ENCODE peak calls at places on chromosomes 1 and 21, in ten cellular contexts. Y is Caki2; O is activated T-cell treated with anti-CD3 and anti-CD28 coated beads, Interleukin-2, amount 50 U/mL, for 72 hours; Q is stimulated activated CD4-positive, alpha-beta T cell treated with anti-CD3 and anti-CD28 coated beads, Interleukin-1b, Interleukin-23, amount 100 ng/mL, for 4 hours; F is HCEC 1CT; X is GDM1; I is activated CD8-positive, alpha-beta memory T cell treated with anti-CD3 and anti-CD28 coated beads for 1 hour; C is RPMI8226; W is GM03348; P is substantia nigra. R is an unnamed sample.

GRCh38 chr1:210081494-210081893 is 143.5 kb downstream of the SYT14 start:
- DNase-seq in Y (no peak), O (no peak), Q (no peak), F (no peak), X (no peak), I (no peak), C (no peak), W (no peak), P (no peak), R (no peak)

GRCh38 chr1:151164732-151165280 is 896 bp downstream of the LYSMD1 start:
- DNase-seq in Y (no peak), O (no peak), Q (no peak), F (no peak), X (no peak), I (no peak), C (no peak), W (no peak), P (no peak), R (peak; percentile 16)

GRCh38 chr21:15496896-15497295 is 232.9 kb upstream of the USP25 start:
- DNase-seq in Y (no peak), O (no peak), Q (no peak), F (no peak), X (no peak), I (no peak), C (no peak), W (no peak), P (no peak), R (no peak)

GRCh38 chr1:192682335-192682734 is 46.4 kb downstream of the RGS13 start:
- DNase-seq in Y (no peak), O (no peak), Q (no peak), F (no peak), X (no peak), I (no peak), C (no peak), W (no peak), P (no peak), R (no peak)

GRCh38 chr1:184910005-184910404 is 64.3 kb downstream of the NIBAN1 start:
- DNase-seq in Y (no peak), O (no peak), Q (no peak), F (no peak), X (no peak), I (no peak), C (no peak), W (no peak), P (no peak), R (no peak)

GRCh38 chr1:43573066-43573799 is 42.5 kb downstream of the PTPRF start:
- DNase-seq in Y (no peak), O (no peak), Q (no peak), F (no peak), X (no peak), I (no peak), C (no peak), W (no peak), P (no peak), R (no peak)

GRCh38 chr1:244439391-244440032 is 12.2 kb downstream of the ADSS2 start:
- DNase-seq in Y (no peak), O (no peak), Q (no peak), F (no peak), X (no peak), I (no peak), C (no peak), W (no peak), P (no peak), R (no peak)

GRCh38 chr1:89821322-89822108 is 683 bp downstream of the LRRC8D start:
- DNase-seq in Y (peak; percentile 62), O (peak; percentile 70), Q (peak; percentile 37), F (peak; percentile 22), X (peak; percentile 78), I (no peak), C (peak; percentile 73), W (peak; percentile 73), P (no peak), R (peak; percentile 59)

GRCh38 chr21:35106246-35106835 is 57.2 kb upstream of the RUNX1 start:
- DNase-seq in Y (no peak), O (no peak), Q (no peak), F (no peak), X (no peak), I (no peak), C (no peak), W (no peak), P (no peak), R (no peak)

GRCh38 chr1:184462170-184462569 is 75.3 kb downstream of the C1orf21 start:
- DNase-seq in Y (no peak), O (no peak), Q (no peak), F (no peak), X (no peak), I (no peak), C (peak; percentile 58), W (no peak), P (no peak), R (no peak)

GRCh38 chr1:44250113-44250781 is 37.0 kb downstream of the DMAP1 start:
- DNase-seq in Y (no peak), O (no peak), Q (no peak), F (no peak), X (no peak), I (no peak), C (no peak), W (no peak), P (no peak), R (no peak)

GRCh38 chr1:31189696-31190674 is 49.7 kb downstream of the NKAIN1 start:
- DNase-seq in Y (no peak), O (no peak), Q (no peak), F (no peak), X (no peak), I (no peak), C (no peak), W (no peak), P (no peak), R (no peak)

R was measured in progenitor cell of endocrine pancreas.